ENCODE peak calls at places on chromosomes 3 and 15, in eight cellular contexts. O is HCT116, R is IMR-90, K is astrocyte, G is GM23338, A is OCI-LY7, C is keratinocyte, F is hepatocyte. Y is an unnamed sample.

GRCh38 chr3:94114667-94115066 is 51.8 kb downstream of the NSUN3 start:
- DNase-seq in R (no peak), C (no peak), O (no peak), G (no peak), A (no peak), F (no peak), K (no peak), Y (no peak)

GRCh38 chr3:134650431-134651346 is at the start of gene KY:
- DNase-seq in R (peak; percentile 26), K (peak; percentile 31), O (no peak), A (no peak), F (peak; percentile 64), C (no peak), G (peak; percentile 77), Y (no peak)

GRCh38 chr3:119703900-119704531 is 1.2 kb downstream of the CFAP91 start:
- DNase-seq in R (no peak), A (no peak), F (no peak), C (no peak), G (no peak), O (no peak), K (no peak), Y (no peak)

GRCh38 chr3:43017593-43018195 is 38.6 kb downstream of the GASK1A start:
- DNase-seq in C (no peak), G (no peak), K (no peak), O (no peak), F (no peak), R (no peak), A (no peak), Y (no peak)

GRCh38 chr15:61459785-61460707 is 230.9 kb upstream of the RORA start:
- DNase-seq in A (no peak), F (peak; percentile 59), O (no peak), C (no peak), R (peak; percentile 9), G (no peak), K (peak; percentile 29), Y (no peak)

GRCh38 chr3:139533781-139534443 is 5.6 kb downstream of the RBP1 start:
- DNase-seq in K (peak; percentile 86), O (peak; percentile 69), R (peak; percentile 65), A (no peak), F (peak; percentile 30), G (no peak), C (no peak), Y (no peak)

GRCh38 chr15:62163847-62164499 is 1.1 kb downstream of the C2CD4B start:
- DNase-seq in K (no peak), R (no peak), G (peak; percentile 68), C (no peak), F (peak; percentile 26), O (no peak), A (no peak), Y (peak; percentile 11)

GRCh38 chr3:146532406-146532805 is 12.0 kb downstream of the PLSCR1 start:
- DNase-seq in C (no peak), R (no peak), G (peak; percentile 20), F (no peak), K (no peak), O (no peak), A (no peak), Y (no peak)

GRCh38 chr3:14278799-14279705 is 100.4 kb downstream of the LSM3 start:
- DNase-seq in G (peak; percentile 60), A (no peak), K (no peak), C (no peak), O (no peak), R (no peak), F (no peak), Y (no peak)

GRCh38 chr3:180177255-180177654 is 140.5 kb upstream of the PEX5L start:
- DNase-seq in R (no peak), F (no peak), K (no peak), A (no peak), G (no peak), C (no peak), O (no peak), Y (no peak)

GRCh38 chr15:40006003-40006402 is 33.0 kb downstream of the SRP14 start:
- DNase-seq in F (no peak), A (no peak), O (no peak), G (no peak), K (peak; percentile 53), C (no peak), R (peak; percentile 79), Y (no peak)

GRCh38 chr15:33071451-33071850 is 123.1 kb downstream of the FMN1 start:
- DNase-seq in A (no peak), C (no peak), F (no peak), G (no peak), O (no peak), K (no peak), R (peak; percentile 24), Y (no peak)
- H3K4me3 ChIP-seq in A (no peak overlapping the region), C (no peak overlapping the region), F (no peak overlapping the region), G (no peak overlapping the region), O (no peak overlapping the region), K (no peak overlapping the region), R (no peak overlapping the region), Y (no peak overlapping the region)

GRCh38 chr15:100484419-100484818 is 44.3 kb downstream of the CERS3 start:
- DNase-seq in R (no peak), K (no peak), G (no peak), C (no peak), F (no peak), O (no peak), A (no peak), Y (no peak)
- H3K4me2 ChIP-seq in R (no peak overlapping the region), K (no peak overlapping the region), G (no peak overlapping the region), C (no peak overlapping the region), F (no peak overlapping the region), O (no peak overlapping the region), A (no peak overlapping the region), Y (no peak overlapping the region)

GRCh38 chr15:85711590-85712192 is 83.0 kb downstream of the KLHL25 start:
- DNase-seq in A (no peak), O (no peak), C (no peak), F (no peak), R (peak; percentile 41), K (peak; percentile 35), G (no peak), Y (no peak)
- H3K36me3 ChIP-seq in A (peaks cover 87% of the 10 kb centered on the region), O (no peaks in the 10 kb centered on the region), C (peaks cover 12% of the 10 kb centered on the region), F (no peaks in the 10 kb centered on the region), R (peaks cover 7% of the 10 kb centered on the region), K (peaks cover 7% of the 10 kb centered on the region), G (no peaks in the 10 kb centered on the region), Y (peaks cover 55% of the 10 kb centered on the region)

DNA sequence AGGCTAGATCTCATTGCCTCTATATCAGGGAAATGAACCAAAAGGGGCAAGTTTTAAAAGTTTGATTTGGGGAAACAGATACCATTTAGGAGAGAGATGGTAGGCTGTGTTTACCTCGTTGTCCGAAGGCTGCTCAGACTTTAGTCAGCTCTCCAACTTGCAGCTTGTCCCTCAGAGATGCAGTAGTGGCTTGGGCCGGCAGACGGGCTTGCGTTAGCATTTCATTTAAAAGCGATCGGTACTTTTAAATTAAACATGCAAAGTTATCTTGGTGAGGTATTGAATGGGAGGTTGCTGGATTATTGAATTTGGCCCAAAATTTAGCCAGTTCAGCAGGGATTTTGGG is 26.2 kb downstream of the EEFSEC start:
- DNase-seq in R (no peak), F (no peak), A (no peak), K (no peak), O (no peak), C (no peak), G (peak; percentile 42), Y (no peak)
- H3K4me3 ChIP-seq in R (no peak overlapping the region), F (no peak overlapping the region), A (no peak overlapping the region), K (no peak overlapping the region), O (no peak overlapping the region), C (no peak overlapping the region), G (peak overlapping the region; percentile 7), Y (no peak overlapping the region)

GRCh38 chr3:65721386-65721785 is 317.3 kb downstream of the MAGI1 start:
- DNase-seq in O (no peak), A (no peak), G (no peak), F (no peak), C (no peak), K (no peak), R (no peak), Y (no peak)
- H3K4me2 ChIP-seq in O (no peak overlapping the region), A (no peak overlapping the region), G (peak overlapping the region; percentile 52), F (no peak overlapping the region), C (no peak overlapping the region), K (no peak overlapping the region), R (no peak overlapping the region), Y (no peak overlapping the region)

GRCh38 chr15:28243399-28243798 is 78.6 kb downstream of the HERC2 start:
- DNase-seq in O (no peak), A (no peak), K (no peak), R (no peak), G (no peak), C (no peak), F (no peak), Y (no peak)
- H3K36me3 ChIP-seq in O (peaks cover 20% of the 10 kb centered on the region), A (peaks cover 79% of the 10 kb centered on the region), K (peaks cover 22% of the 10 kb centered on the region), R (peaks cover 22% of the 10 kb centered on the region), G (peaks cover 32% of the 10 kb centered on the region), C (peaks cover 11% of the 10 kb centered on the region), F (no peaks in the 10 kb centered on the region), Y (peaks cover 64% of the 10 kb centered on the region)

GRCh38 chr3:12286927-12287726 is 1.7 kb upstream of the PPARG start:
- DNase-seq in G (peak; percentile 61), R (no peak), K (no peak), F (peak; percentile 72), O (no peak), C (no peak), A (no peak), Y (no peak)
- H3K4me3 ChIP-seq in G (peak overlapping the region; percentile 52), R (peak overlapping the region; percentile 95), K (peak overlapping the region; percentile 49), F (peak overlapping the region; percentile 4), O (peak overlapping the region; percentile 40), C (peak overlapping the region; percentile 5), A (no peak overlapping the region), Y (no peak overlapping the region)

Y was measured in DND-41.